ENCODE peak calls at places on chromosomes 7 and 10, in eight cellular contexts. One of them, this sample, is unnamed.

GRCh38 chr10:37667736-37668135 is 189.7 kb downstream of the ZNF248 start:
- DNase-seq in NCI-H1930: no peak
- DNase-seq in kidney tubule cell: no peak
- DNase-seq in iris pigment epithelial cell: no peak
- DNase-seq in DMS53: no peak
- DNase-seq in brain microvascular endothelial cell: no peak
- DNase-seq in NCI-H774: no peak
- DNase-seq in stimulated activated CD4-positive, alpha-beta T cell treated with anti-CD3 and anti-CD28 coated beads, Interleukin-2, amount 100 ng/mL, for 24 hours: no peak
- DNase-seq in this sample: no peak

GRCh38 chr10:5428133-5428532 is 15.8 kb downstream of the NET1 start:
- DNase-seq in NCI-H1930: no peak
- DNase-seq in kidney tubule cell: no peak
- DNase-seq in iris pigment epithelial cell: no peak
- DNase-seq in DMS53: no peak
- DNase-seq in brain microvascular endothelial cell: no peak
- DNase-seq in NCI-H774: no peak
- DNase-seq in stimulated activated CD4-positive, alpha-beta T cell treated with anti-CD3 and anti-CD28 coated beads, Interleukin-2, amount 100 ng/mL, for 24 hours: no peak
- DNase-seq in this sample: no peak

GRCh38 chr7:27128776-27129728 is 1.5 kb downstream of the HOXA4 start:
- DNase-seq in NCI-H1930: no peak
- DNase-seq in kidney tubule cell: no peak
- DNase-seq in iris pigment epithelial cell: no peak
- DNase-seq in DMS53: no peak
- DNase-seq in brain microvascular endothelial cell: no peak
- DNase-seq in NCI-H774: no peak
- DNase-seq in stimulated activated CD4-positive, alpha-beta T cell treated with anti-CD3 and anti-CD28 coated beads, Interleukin-2, amount 100 ng/mL, for 24 hours: no peak
- DNase-seq in this sample: no peak

GRCh38 chr10:132908621-132909295 is 33.6 kb downstream of the CFAP46 start:
- DNase-seq in NCI-H1930: no peak
- DNase-seq in kidney tubule cell: no peak
- DNase-seq in iris pigment epithelial cell: no peak
- DNase-seq in DMS53: no peak
- DNase-seq in brain microvascular endothelial cell: no peak
- DNase-seq in NCI-H774: no peak
- DNase-seq in stimulated activated CD4-positive, alpha-beta T cell treated with anti-CD3 and anti-CD28 coated beads, Interleukin-2, amount 100 ng/mL, for 24 hours: no peak
- DNase-seq in this sample: no peak

GRCh38 chr10:97915346-97915745 is 65.7 kb downstream of the GOLGA7B start:
- DNase-seq in NCI-H1930: no peak
- DNase-seq in kidney tubule cell: no peak
- DNase-seq in iris pigment epithelial cell: no peak
- DNase-seq in DMS53: peak
- DNase-seq in brain microvascular endothelial cell: no peak
- DNase-seq in NCI-H774: no peak
- DNase-seq in stimulated activated CD4-positive, alpha-beta T cell treated with anti-CD3 and anti-CD28 coated beads, Interleukin-2, amount 100 ng/mL, for 24 hours: no peak
- DNase-seq in this sample: no peak

GRCh38 chr10:58851606-58852005 is 324.8 kb upstream of the PHYHIPL start:
- DNase-seq in NCI-H1930: no peak
- DNase-seq in kidney tubule cell: peak
- DNase-seq in iris pigment epithelial cell: peak
- DNase-seq in DMS53: no peak
- DNase-seq in brain microvascular endothelial cell: peak
- DNase-seq in NCI-H774: no peak
- DNase-seq in stimulated activated CD4-positive, alpha-beta T cell treated with anti-CD3 and anti-CD28 coated beads, Interleukin-2, amount 100 ng/mL, for 24 hours: no peak
- DNase-seq in this sample: no peak

GRCh38 chr7:2510909-2511768 is 8.4 kb upstream of the LFNG start:
- DNase-seq in NCI-H1930: no peak
- DNase-seq in kidney tubule cell: no peak
- DNase-seq in iris pigment epithelial cell: no peak
- DNase-seq in DMS53: peak
- DNase-seq in brain microvascular endothelial cell: no peak
- DNase-seq in NCI-H774: no peak
- DNase-seq in stimulated activated CD4-positive, alpha-beta T cell treated with anti-CD3 and anti-CD28 coated beads, Interleukin-2, amount 100 ng/mL, for 24 hours: peak
- DNase-seq in this sample: no peak

GRCh38 chr10:20858292-20859124 is 38.6 kb downstream of the NEBL start:
- DNase-seq in NCI-H1930: no peak
- DNase-seq in kidney tubule cell: peak
- DNase-seq in iris pigment epithelial cell: peak
- DNase-seq in DMS53: peak
- DNase-seq in brain microvascular endothelial cell: no peak
- DNase-seq in NCI-H774: peak
- DNase-seq in stimulated activated CD4-positive, alpha-beta T cell treated with anti-CD3 and anti-CD28 coated beads, Interleukin-2, amount 100 ng/mL, for 24 hours: no peak
- DNase-seq in this sample: peak

GRCh38 chr10:75407716-75408511 is 6.3 kb upstream of the ZNF503 start:
- DNase-seq in NCI-H1930: no peak
- DNase-seq in kidney tubule cell: peak
- DNase-seq in iris pigment epithelial cell: peak
- DNase-seq in DMS53: peak
- DNase-seq in brain microvascular endothelial cell: no peak
- DNase-seq in NCI-H774: no peak
- DNase-seq in stimulated activated CD4-positive, alpha-beta T cell treated with anti-CD3 and anti-CD28 coated beads, Interleukin-2, amount 100 ng/mL, for 24 hours: no peak
- DNase-seq in this sample: no peak

GRCh38 chr7:6232534-6232933 is 39.9 kb downstream of the CYTH3 start:
- DNase-seq in NCI-H1930: no peak
- DNase-seq in kidney tubule cell: no peak
- DNase-seq in iris pigment epithelial cell: no peak
- DNase-seq in DMS53: no peak
- DNase-seq in brain microvascular endothelial cell: no peak
- DNase-seq in NCI-H774: no peak
- DNase-seq in stimulated activated CD4-positive, alpha-beta T cell treated with anti-CD3 and anti-CD28 coated beads, Interleukin-2, amount 100 ng/mL, for 24 hours: no peak
- DNase-seq in this sample: no peak

GRCh38 chr7:2526659-2527504 is 7.3 kb downstream of the LFNG start:
- DNase-seq in NCI-H1930: no peak
- DNase-seq in kidney tubule cell: no peak
- DNase-seq in iris pigment epithelial cell: no peak
- DNase-seq in DMS53: peak
- DNase-seq in brain microvascular endothelial cell: no peak
- DNase-seq in NCI-H774: no peak
- DNase-seq in stimulated activated CD4-positive, alpha-beta T cell treated with anti-CD3 and anti-CD28 coated beads, Interleukin-2, amount 100 ng/mL, for 24 hours: no peak
- DNase-seq in this sample: no peak

GRCh38 chr7:30363778-30364563 is 79.6 kb downstream of the ZNRF2 start:
- DNase-seq in NCI-H1930: no peak
- DNase-seq in kidney tubule cell: no peak
- DNase-seq in iris pigment epithelial cell: no peak
- DNase-seq in DMS53: no peak
- DNase-seq in brain microvascular endothelial cell: no peak
- DNase-seq in NCI-H774: no peak
- DNase-seq in stimulated activated CD4-positive, alpha-beta T cell treated with anti-CD3 and anti-CD28 coated beads, Interleukin-2, amount 100 ng/mL, for 24 hours: no peak
- DNase-seq in this sample: no peak

GRCh38 chr10:131320860-131321604 is 9.5 kb upstream of the TCERG1L start:
- DNase-seq in NCI-H1930: no peak
- DNase-seq in kidney tubule cell: no peak
- DNase-seq in iris pigment epithelial cell: no peak
- DNase-seq in DMS53: no peak
- DNase-seq in brain microvascular endothelial cell: no peak
- DNase-seq in NCI-H774: no peak
- DNase-seq in stimulated activated CD4-positive, alpha-beta T cell treated with anti-CD3 and anti-CD28 coated beads, Interleukin-2, amount 100 ng/mL, for 24 hours: no peak
- DNase-seq in this sample: no peak

GRCh38 chr7:81500631-81501030 is 269.2 kb downstream of the HGF start:
- DNase-seq in NCI-H1930: no peak
- DNase-seq in kidney tubule cell: no peak
- DNase-seq in iris pigment epithelial cell: no peak
- DNase-seq in DMS53: no peak
- DNase-seq in brain microvascular endothelial cell: no peak
- DNase-seq in NCI-H774: no peak
- DNase-seq in stimulated activated CD4-positive, alpha-beta T cell treated with anti-CD3 and anti-CD28 coated beads, Interleukin-2, amount 100 ng/mL, for 24 hours: no peak
- DNase-seq in this sample: no peak

GRCh38 chr7:105999256-105999655 is 36.2 kb downstream of the CDHR3 start:
- DNase-seq in NCI-H1930: no peak
- DNase-seq in kidney tubule cell: no peak
- DNase-seq in iris pigment epithelial cell: no peak
- DNase-seq in DMS53: no peak
- DNase-seq in brain microvascular endothelial cell: no peak
- DNase-seq in NCI-H774: no peak
- DNase-seq in stimulated activated CD4-positive, alpha-beta T cell treated with anti-CD3 and anti-CD28 coated beads, Interleukin-2, amount 100 ng/mL, for 24 hours: no peak
- DNase-seq in this sample: no peak

GRCh38 chr7:134669845-134670373 is 23.3 kb downstream of the BPGM start:
- DNase-seq in NCI-H1930: no peak
- DNase-seq in kidney tubule cell: peak
- DNase-seq in iris pigment epithelial cell: peak
- DNase-seq in DMS53: peak
- DNase-seq in brain microvascular endothelial cell: peak
- DNase-seq in NCI-H774: peak
- DNase-seq in stimulated activated CD4-positive, alpha-beta T cell treated with anti-CD3 and anti-CD28 coated beads, Interleukin-2, amount 100 ng/mL, for 24 hours: peak
- DNase-seq in this sample: peak

GRCh38 chr10:74929197-74929596 is 102.8 kb downstream of the KAT6B start:
- DNase-seq in NCI-H1930: no peak
- DNase-seq in kidney tubule cell: no peak
- DNase-seq in iris pigment epithelial cell: peak
- DNase-seq in DMS53: no peak
- DNase-seq in brain microvascular endothelial cell: peak
- DNase-seq in NCI-H774: no peak
- DNase-seq in stimulated activated CD4-positive, alpha-beta T cell treated with anti-CD3 and anti-CD28 coated beads, Interleukin-2, amount 100 ng/mL, for 24 hours: no peak
- DNase-seq in this sample: no peak

GRCh38 chr10:72645263-72645858 is 19.5 kb upstream of the MICU1 start:
- DNase-seq in NCI-H1930: no peak
- DNase-seq in kidney tubule cell: no peak
- DNase-seq in iris pigment epithelial cell: no peak
- DNase-seq in DMS53: peak
- DNase-seq in brain microvascular endothelial cell: no peak
- DNase-seq in NCI-H774: no peak
- DNase-seq in stimulated activated CD4-positive, alpha-beta T cell treated with anti-CD3 and anti-CD28 coated beads, Interleukin-2, amount 100 ng/mL, for 24 hours: no peak
- DNase-seq in this sample: no peak

GRCh38 chr10:16848562-16849154 is 31.4 kb upstream of the RSU1 start:
- DNase-seq in NCI-H1930: no peak
- DNase-seq in kidney tubule cell: no peak
- DNase-seq in iris pigment epithelial cell: peak
- DNase-seq in DMS53: no peak
- DNase-seq in brain microvascular endothelial cell: no peak
- DNase-seq in NCI-H774: no peak
- DNase-seq in stimulated activated CD4-positive, alpha-beta T cell treated with anti-CD3 and anti-CD28 coated beads, Interleukin-2, amount 100 ng/mL, for 24 hours: no peak
- DNase-seq in this sample: no peak

GRCh38 chr10:133205146-133205545 is 24.9 kb upstream of the UTF1 start:
- DNase-seq in NCI-H1930: no peak
- DNase-seq in kidney tubule cell: no peak
- DNase-seq in iris pigment epithelial cell: no peak
- DNase-seq in DMS53: no peak
- DNase-seq in brain microvascular endothelial cell: no peak
- DNase-seq in NCI-H774: no peak
- DNase-seq in stimulated activated CD4-positive, alpha-beta T cell treated with anti-CD3 and anti-CD28 coated beads, Interleukin-2, amount 100 ng/mL, for 24 hours: no peak
- DNase-seq in this sample: no peak

GRCh38 chr7:149238051-149238450 is 1.4 kb upstream of the ZNF212 start:
- DNase-seq in NCI-H1930: no peak
- DNase-seq in kidney tubule cell: peak
- DNase-seq in iris pigment epithelial cell: peak
- DNase-seq in DMS53: peak
- DNase-seq in brain microvascular endothelial cell: no peak
- DNase-seq in NCI-H774: no peak
- DNase-seq in stimulated activated CD4-positive, alpha-beta T cell treated with anti-CD3 and anti-CD28 coated beads, Interleukin-2, amount 100 ng/mL, for 24 hours: no peak
- DNase-seq in this sample: no peak

GRCh38 chr10:124600051-124600880 is 138.6 kb downstream of the LHPP start:
- DNase-seq in NCI-H1930: no peak
- DNase-seq in kidney tubule cell: no peak
- DNase-seq in iris pigment epithelial cell: no peak
- DNase-seq in DMS53: no peak
- DNase-seq in brain microvascular endothelial cell: no peak
- DNase-seq in NCI-H774: no peak
- DNase-seq in stimulated activated CD4-positive, alpha-beta T cell treated with anti-CD3 and anti-CD28 coated beads, Interleukin-2, amount 100 ng/mL, for 24 hours: no peak
- DNase-seq in this sample: no peak

GRCh38 chr7:33072471-33072870 is 9.9 kb upstream of the NT5C3A start:
- DNase-seq in NCI-H1930: no peak
- DNase-seq in kidney tubule cell: peak
- DNase-seq in iris pigment epithelial cell: peak
- DNase-seq in DMS53: no peak
- DNase-seq in brain microvascular endothelial cell: peak
- DNase-seq in NCI-H774: no peak
- DNase-seq in stimulated activated CD4-positive, alpha-beta T cell treated with anti-CD3 and anti-CD28 coated beads, Interleukin-2, amount 100 ng/mL, for 24 hours: no peak
- DNase-seq in this sample: no peak

GRCh38 chr10:84654671-84655070 is 326.3 kb downstream of the CCSER2 start:
- DNase-seq in NCI-H1930: no peak
- DNase-seq in kidney tubule cell: no peak
- DNase-seq in iris pigment epithelial cell: no peak
- DNase-seq in DMS53: peak
- DNase-seq in brain microvascular endothelial cell: no peak
- DNase-seq in NCI-H774: no peak
- DNase-seq in stimulated activated CD4-positive, alpha-beta T cell treated with anti-CD3 and anti-CD28 coated beads, Interleukin-2, amount 100 ng/mL, for 24 hours: no peak
- DNase-seq in this sample: no peak

GRCh38 chr7:101911800-101912705 is 94.6 kb downstream of the CUX1 start:
- DNase-seq in NCI-H1930: no peak
- DNase-seq in kidney tubule cell: peak
- DNase-seq in iris pigment epithelial cell: peak
- DNase-seq in DMS53: no peak
- DNase-seq in brain microvascular endothelial cell: no peak
- DNase-seq in NCI-H774: no peak
- DNase-seq in stimulated activated CD4-positive, alpha-beta T cell treated with anti-CD3 and anti-CD28 coated beads, Interleukin-2, amount 100 ng/mL, for 24 hours: no peak
- DNase-seq in this sample: peak

GRCh38 chr7:38858281-38858884 is 50.6 kb downstream of the VPS41 start:
- DNase-seq in NCI-H1930: no peak
- DNase-seq in kidney tubule cell: peak
- DNase-seq in iris pigment epithelial cell: peak
- DNase-seq in DMS53: peak
- DNase-seq in brain microvascular endothelial cell: peak
- DNase-seq in NCI-H774: peak
- DNase-seq in stimulated activated CD4-positive, alpha-beta T cell treated with anti-CD3 and anti-CD28 coated beads, Interleukin-2, amount 100 ng/mL, for 24 hours: no peak
- DNase-seq in this sample: no peak

GRCh38 chr7:136912339-136912738 is 43.9 kb downstream of the CHRM2 start:
- DNase-seq in NCI-H1930: no peak
- DNase-seq in kidney tubule cell: no peak
- DNase-seq in iris pigment epithelial cell: peak
- DNase-seq in DMS53: no peak
- DNase-seq in brain microvascular endothelial cell: peak
- DNase-seq in NCI-H774: no peak
- DNase-seq in stimulated activated CD4-positive, alpha-beta T cell treated with anti-CD3 and anti-CD28 coated beads, Interleukin-2, amount 100 ng/mL, for 24 hours: no peak
- DNase-seq in this sample: no peak

GRCh38 chr10:133208466-133208865 is 21.6 kb upstream of the UTF1 start:
- DNase-seq in NCI-H1930: no peak
- DNase-seq in kidney tubule cell: no peak
- DNase-seq in iris pigment epithelial cell: no peak
- DNase-seq in DMS53: no peak
- DNase-seq in brain microvascular endothelial cell: no peak
- DNase-seq in NCI-H774: no peak
- DNase-seq in stimulated activated CD4-positive, alpha-beta T cell treated with anti-CD3 and anti-CD28 coated beads, Interleukin-2, amount 100 ng/mL, for 24 hours: no peak
- DNase-seq in this sample: no peak

GRCh38 chr7:70338061-70338460 is 739.8 kb downstream of the AUTS2 start:
- DNase-seq in NCI-H1930: peak
- DNase-seq in kidney tubule cell: no peak
- DNase-seq in iris pigment epithelial cell: no peak
- DNase-seq in DMS53: no peak
- DNase-seq in brain microvascular endothelial cell: no peak
- DNase-seq in NCI-H774: peak
- DNase-seq in stimulated activated CD4-positive, alpha-beta T cell treated with anti-CD3 and anti-CD28 coated beads, Interleukin-2, amount 100 ng/mL, for 24 hours: no peak
- DNase-seq in this sample: no peak

GRCh38 chr7:44522315-44522714 is 18.8 kb downstream of the NPC1L1 start:
- DNase-seq in NCI-H1930: no peak
- DNase-seq in kidney tubule cell: no peak
- DNase-seq in iris pigment epithelial cell: no peak
- DNase-seq in DMS53: no peak
- DNase-seq in brain microvascular endothelial cell: no peak
- DNase-seq in NCI-H774: no peak
- DNase-seq in stimulated activated CD4-positive, alpha-beta T cell treated with anti-CD3 and anti-CD28 coated beads, Interleukin-2, amount 100 ng/mL, for 24 hours: no peak
- DNase-seq in this sample: no peak

GRCh38 chr10:123507298-123507697 is 158.9 kb upstream of the GPR26 start:
- DNase-seq in NCI-H1930: no peak
- DNase-seq in kidney tubule cell: no peak
- DNase-seq in iris pigment epithelial cell: no peak
- DNase-seq in DMS53: no peak
- DNase-seq in brain microvascular endothelial cell: no peak
- DNase-seq in NCI-H774: no peak
- DNase-seq in stimulated activated CD4-positive, alpha-beta T cell treated with anti-CD3 and anti-CD28 coated beads, Interleukin-2, amount 100 ng/mL, for 24 hours: no peak
- DNase-seq in this sample: no peak

GRCh38 chr7:78939669-78940068 is 513.8 kb downstream of the MAGI2 start:
- DNase-seq in NCI-H1930: no peak
- DNase-seq in kidney tubule cell: no peak
- DNase-seq in iris pigment epithelial cell: peak
- DNase-seq in DMS53: peak
- DNase-seq in brain microvascular endothelial cell: no peak
- DNase-seq in NCI-H774: no peak
- DNase-seq in stimulated activated CD4-positive, alpha-beta T cell treated with anti-CD3 and anti-CD28 coated beads, Interleukin-2, amount 100 ng/mL, for 24 hours: no peak
- DNase-seq in this sample: no peak

GRCh38 chr7:25388681-25389080 is 160.4 kb upstream of the NPVF start:
- DNase-seq in NCI-H1930: no peak
- DNase-seq in kidney tubule cell: no peak
- DNase-seq in iris pigment epithelial cell: no peak
- DNase-seq in DMS53: peak
- DNase-seq in brain microvascular endothelial cell: no peak
- DNase-seq in NCI-H774: no peak
- DNase-seq in stimulated activated CD4-positive, alpha-beta T cell treated with anti-CD3 and anti-CD28 coated beads, Interleukin-2, amount 100 ng/mL, for 24 hours: no peak
- DNase-seq in this sample: no peak

GRCh38 chr7:11313801-11314200 is 340.1 kb downstream of the PHF14 start:
- DNase-seq in NCI-H1930: no peak
- DNase-seq in kidney tubule cell: no peak
- DNase-seq in iris pigment epithelial cell: no peak
- DNase-seq in DMS53: no peak
- DNase-seq in brain microvascular endothelial cell: no peak
- DNase-seq in NCI-H774: no peak
- DNase-seq in stimulated activated CD4-positive, alpha-beta T cell treated with anti-CD3 and anti-CD28 coated beads, Interleukin-2, amount 100 ng/mL, for 24 hours: no peak
- DNase-seq in this sample: no peak